ENCODE peak calls at places on chromosomes 12 and 14, in nine cellular contexts. N is IMR-90, I is uterus, J is heart left ventricle, Y is Peyer's patch, M is A549, E is right lobe of liver, B is adrenal gland, F is spleen. T is an unnamed sample.

GRCh38 chr12:111991946-111992345 is 21.0 kb downstream of the TMEM116 start:
- DNase-seq in N (peak; percentile 69), I (no peak), J (no peak), Y (no peak), M (no peak), E (no peak), B (no peak), F (no peak), T (no peak)

GRCh38 chr12:107369679-107370078 is 276.3 kb upstream of the CRY1 start:
- DNase-seq in N (no peak), I (no peak), J (no peak), Y (no peak), M (no peak), E (no peak), B (no peak), F (no peak), T (no peak)

GRCh38 chr12:92065018-92065499 is 80.6 kb downstream of the BTG1 start:
- DNase-seq in N (peak; percentile 61), I (peak; percentile 45), J (no peak), Y (no peak), M (peak; percentile 83), E (no peak), B (no peak), F (no peak), T (no peak)

GRCh38 chr12:8950702-8951478 is 1.4 kb upstream of the M6PR start:
- DNase-seq in N (no peak), I (no peak), J (no peak), Y (no peak), M (no peak), E (no peak), B (no peak), F (no peak), T (no peak)

GRCh38 chr14:73833530-73834257 is 17.9 kb upstream of the PTGR2 start:
- DNase-seq in N (peak; percentile 44), I (no peak), J (peak; percentile 57), Y (no peak), M (peak; percentile 47), E (no peak), B (no peak), F (no peak), T (no peak)

GRCh38 chr12:7835766-7836165 is 36.9 kb downstream of the SLC2A14 start:
- DNase-seq in N (no peak), I (no peak), J (no peak), Y (no peak), M (no peak), E (no peak), B (no peak), F (no peak), T (no peak)

GRCh38 chr14:99517046-99517642 is 35.9 kb downstream of the CCNK start:
- DNase-seq in N (no peak), I (no peak), J (peak; percentile 14), Y (peak; percentile 45), M (no peak), E (no peak), B (no peak), F (peak; percentile 69), T (no peak)

GRCh38 chr14:80523518-80524117 is 312.3 kb upstream of the DIO2 start:
- DNase-seq in N (peak; percentile 28), I (no peak), J (no peak), Y (no peak), M (no peak), E (no peak), B (no peak), F (no peak), T (no peak)

DNA sequence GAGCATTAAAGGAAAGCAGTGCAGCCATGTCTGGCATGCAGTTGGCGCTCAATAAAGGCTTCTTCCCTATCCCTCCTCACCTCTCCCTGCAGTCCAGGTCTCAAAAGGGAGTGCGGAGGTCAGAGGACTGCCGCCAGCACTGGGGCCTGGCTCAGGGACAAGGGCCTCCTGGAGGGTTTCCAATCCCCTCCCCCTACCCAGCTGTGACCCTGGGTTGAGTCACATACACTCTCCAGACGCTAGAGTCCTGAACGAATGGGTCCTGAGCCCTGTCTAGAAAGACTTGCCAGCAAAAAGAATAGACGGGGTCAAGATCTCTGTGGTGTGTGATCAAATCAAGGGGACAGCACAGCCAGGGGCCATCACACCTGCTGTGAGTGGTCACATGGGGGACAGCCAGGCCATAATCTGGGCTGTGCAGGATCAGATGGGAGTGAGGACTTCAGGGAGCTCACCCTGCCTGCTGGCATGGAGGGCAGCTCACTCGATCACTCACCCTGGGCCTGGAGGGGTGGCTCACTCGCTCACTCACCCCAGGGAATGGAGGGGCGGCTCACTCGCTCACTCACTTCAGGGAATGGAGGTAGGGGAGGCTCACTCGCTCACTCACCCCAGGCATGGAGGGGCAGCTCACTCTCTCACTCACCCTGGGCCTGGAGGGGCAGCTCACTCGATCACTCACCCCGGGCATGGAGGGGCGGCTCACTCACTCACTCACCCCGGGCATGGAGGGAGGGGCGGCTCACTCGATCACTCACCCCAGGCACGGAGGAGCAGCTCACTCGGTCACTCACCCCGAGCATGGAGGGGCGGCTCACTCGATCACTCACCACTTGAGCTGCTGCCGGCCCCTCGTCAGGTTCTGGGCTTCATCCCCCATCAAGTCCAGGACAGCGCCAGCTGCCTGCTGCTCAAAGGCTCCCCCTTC is 12.8 kb downstream of the CFAP73 start:
- DNase-seq in N (peak; percentile 50), I (no peak), J (no peak), Y (no peak), M (no peak), E (peak; percentile 72), B (peak; percentile 92), F (no peak), T (no peak)
- TF ChIP-seq POLR2A in N (no peak), I (no peak), J (no peak), Y (no peak), M (no peak), E (no peak), B (no peak), F (no peak), T (no peak)

GRCh38 chr14:68846466-68846865 is 53.6 kb upstream of the ZFP36L1 start:
- DNase-seq in N (no peak), I (no peak), J (no peak), Y (no peak), M (no peak), E (no peak), B (no peak), F (no peak), T (no peak)

GRCh38 chr14:68841030-68841809 is 48.4 kb upstream of the ZFP36L1 start:
- DNase-seq in N (peak; percentile 71), I (no peak), J (no peak), Y (no peak), M (no peak), E (no peak), B (no peak), F (no peak), T (no peak)

GRCh38 chr14:68842298-68842697 is 49.4 kb upstream of the ZFP36L1 start:
- DNase-seq in N (peak; percentile 28), I (peak; percentile 87), J (no peak), Y (no peak), M (no peak), E (no peak), B (no peak), F (no peak), T (no peak)

GRCh38 chr14:68844210-68844545 is 51.3 kb upstream of the ZFP36L1 start:
- DNase-seq in N (no peak), I (no peak), J (no peak), Y (no peak), M (no peak), E (no peak), B (no peak), F (no peak), T (no peak)

DNA sequence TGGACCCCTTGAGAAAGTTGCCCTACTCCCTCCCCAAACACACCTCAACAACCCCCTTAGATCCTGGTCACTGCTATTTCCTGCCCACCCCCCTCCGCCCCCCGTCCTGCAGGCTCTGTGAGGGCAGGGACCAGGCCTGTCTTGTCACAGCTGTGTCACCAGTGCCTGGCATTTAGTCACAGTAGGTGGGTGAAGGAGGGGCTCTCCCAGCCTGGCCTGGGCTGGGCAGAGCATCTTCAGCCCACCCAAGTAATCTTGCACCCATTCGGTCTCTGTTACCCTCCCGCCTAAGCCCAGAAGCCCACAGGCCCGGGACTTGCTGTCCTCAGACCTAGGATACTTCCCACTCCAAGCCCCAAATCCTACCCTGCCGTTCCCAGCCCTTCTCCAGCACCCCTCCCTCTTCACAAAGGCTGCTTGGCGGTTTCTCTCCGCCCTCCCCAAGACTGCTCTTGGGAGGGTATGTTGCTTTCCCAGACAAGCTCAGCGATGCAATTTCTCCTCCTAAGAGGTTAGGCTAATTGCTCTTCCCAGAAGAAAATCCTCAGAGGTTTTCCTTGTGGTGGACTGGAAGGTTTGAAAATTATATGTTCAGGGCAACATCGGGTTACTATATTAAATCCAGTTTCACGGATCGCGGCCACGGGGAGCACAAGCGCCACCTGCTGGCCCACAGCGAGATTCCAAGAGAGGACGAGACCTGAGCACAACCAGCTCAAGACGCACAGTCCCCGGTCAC is 50.8 kb upstream of the ZFP36L1 start:
- DNase-seq in N (peak; percentile 57), I (peak; percentile 84), J (peak; percentile 77), Y (peak; percentile 91), M (peak; percentile 76), E (peak; percentile 85), B (peak; percentile 81), F (peak; percentile 93), T (peak; percentile 63)
- H3K27ac ChIP-seq in N (no peak overlapping the region), I (peak overlapping the region; percentile 80), J (no peak overlapping the region), Y (no peak overlapping the region), M (peak overlapping the region; percentile 35), E (no peak overlapping the region), B (no peak overlapping the region), F (no peak overlapping the region), T (no peak overlapping the region)

DNA sequence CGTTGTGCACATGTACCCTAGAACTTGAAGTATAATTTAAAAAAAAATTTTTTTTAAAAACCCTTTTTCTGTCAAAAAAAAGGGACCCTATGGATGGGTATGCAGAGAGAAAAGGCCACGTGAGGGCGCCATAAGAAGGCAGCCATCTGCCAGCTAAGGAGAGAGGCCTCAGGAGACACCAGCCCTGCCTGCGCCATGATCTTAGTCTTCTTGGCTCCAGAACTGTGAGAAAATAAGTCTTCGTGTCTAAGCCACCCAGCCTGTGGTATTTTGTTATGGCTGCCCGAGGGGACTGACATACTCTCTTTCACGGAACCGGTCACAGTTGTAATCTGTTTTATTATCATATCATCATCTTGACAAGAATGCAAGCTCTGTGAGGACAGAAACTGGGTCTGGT is 174.8 kb downstream of the EFCAB11 start:
- DNase-seq in N (no peak), I (no peak), J (no peak), Y (no peak), M (no peak), E (no peak), B (no peak), F (no peak), T (no peak)
- TF ChIP-seq CTCF in N (no peak), I (no peak), J (no peak), Y (no peak), M (no peak), E (no peak), B (no peak), F (no peak), T (no peak)

DNA sequence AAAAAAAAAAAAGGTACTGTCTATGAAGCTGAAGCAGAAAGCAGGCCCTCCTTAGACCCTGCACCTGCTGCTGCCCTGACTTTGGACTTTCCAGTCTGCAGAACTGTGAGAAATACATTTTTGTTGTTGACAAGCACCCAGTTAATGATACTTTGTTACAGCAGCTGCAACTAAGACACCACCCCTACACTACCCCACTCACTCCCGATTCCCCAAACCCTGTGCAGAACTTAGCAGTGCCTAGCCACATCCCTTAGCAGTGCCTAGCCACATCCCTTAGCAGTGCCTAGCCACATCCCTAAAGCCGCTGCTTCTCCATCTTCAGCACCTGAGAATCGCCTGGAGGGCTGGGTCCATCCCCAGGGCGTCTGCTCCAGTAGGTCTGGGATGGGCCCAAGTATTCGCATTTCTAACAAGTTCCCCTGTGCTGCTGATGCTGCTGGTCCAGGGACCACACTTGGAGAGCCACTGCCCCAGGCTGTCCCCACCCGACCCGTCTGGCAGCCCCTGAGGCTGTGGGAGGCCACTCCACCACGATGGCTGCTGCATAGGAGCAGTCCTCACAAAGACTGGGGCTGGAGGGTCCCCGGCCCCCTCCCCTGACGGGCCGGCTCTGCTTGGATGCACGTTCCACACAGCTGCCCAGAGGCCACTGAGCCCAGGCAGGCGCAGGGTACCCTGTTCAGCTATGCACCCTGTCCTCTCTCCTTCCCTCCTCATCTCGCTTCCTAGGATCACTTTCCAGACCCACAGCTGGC is 10.9 kb upstream of the PPP1R13B start:
- DNase-seq in N (no peak), I (no peak), J (peak; percentile 15), Y (no peak), M (no peak), E (peak; percentile 46), B (no peak), F (peak; percentile 69), T (no peak)
- TF ChIP-seq POLR2A in N (no peak), I (no peak), J (no peak), Y (no peak), M (no peak), E (no peak), B (no peak), F (no peak), T (no peak)

T was measured in gastrocnemius medialis.